ENCODE peak calls at places on chromosome 1, in six cellular contexts. C is mesendoderm, W is fibroblast of lung, X is GM23248, J is neural progenitor cell, B is Karpas-422. P is an unnamed sample.

GRCh38 chr1:148318123-148318899 is 164.8 kb downstream of the PPIAL4G start:
- DNase-seq in C (peak), W (no peak), X (peak), J (peak), B (no peak), P (peak)

GRCh38 chr1:8818325-8818775 is 910 bp upstream of the RERE start:
- DNase-seq in C (no peak), W (peak), X (peak), J (no peak), B (peak), P (no peak)

GRCh38 chr1:1232224-1232800 is at the start of gene B3GALT6:
- DNase-seq in C (no peak), W (no peak), X (no peak), J (no peak), B (no peak), P (no peak)

GRCh38 chr1:206986885-206987284 is 16.6 kb upstream of the FCAMR start:
- DNase-seq in C (no peak), W (no peak), X (no peak), J (no peak), B (no peak), P (no peak)

GRCh38 chr1:27545876-27546275 is 55.9 kb upstream of the WASF2 start:
- DNase-seq in C (no peak), W (no peak), X (peak), J (no peak), B (no peak), P (no peak)

GRCh38 chr1:226100436-226101347 is 38.2 kb downstream of the H3-3A start:
- DNase-seq in C (no peak), W (peak), X (peak), J (peak), B (no peak), P (no peak)

GRCh38 chr1:223810586-223810985 is 35.2 kb downstream of the TP53BP2 start:
- DNase-seq in C (no peak), W (no peak), X (peak), J (no peak), B (no peak), P (no peak)

GRCh38 chr1:46603481-46603857 is 599 bp downstream of the MKNK1 start:
- DNase-seq in C (peak), W (no peak), X (no peak), J (no peak), B (no peak), P (no peak)

GRCh38 chr1:56703747-56704146 is 58.6 kb downstream of the PRKAA2 start:
- DNase-seq in C (no peak), W (no peak), X (no peak), J (no peak), B (no peak), P (no peak)

GRCh38 chr1:209805875-209806760 is at the start of gene IRF6:
- DNase-seq in C (peak), W (peak), X (peak), J (peak), B (peak), P (no peak)

GRCh38 chr1:44592208-44593145 is 81.8 kb downstream of the TMEM53 start:
- DNase-seq in C (peak), W (no peak), X (no peak), J (no peak), B (no peak), P (no peak)

GRCh38 chr1:111736548-111737215 is 2.5 kb downstream of the INKA2 start:
- DNase-seq in C (no peak), W (peak), X (no peak), J (peak), B (no peak), P (no peak)

GRCh38 chr1:17375651-17376050 is 3.7 kb downstream of the PADI6 start:
- DNase-seq in C (no peak), W (no peak), X (no peak), J (no peak), B (no peak), P (no peak)

GRCh38 chr1:41342774-41343355 is 18.4 kb upstream of the FOXO6 start:
- DNase-seq in C (no peak), W (no peak), X (no peak), J (no peak), B (no peak), P (no peak)

GRCh38 chr1:221076467-221076866 is 197.2 kb downstream of the HLX start:
- DNase-seq in C (no peak), W (peak), X (peak), J (no peak), B (no peak), P (no peak)

GRCh38 chr1:111448482-111448917 is 556 bp downstream of the WDR77 start:
- DNase-seq in C (peak), W (no peak), X (peak), J (no peak), B (peak), P (no peak)

GRCh38 chr1:187236676-187237075 is 407.9 kb downstream of the PLA2G4A start:
- DNase-seq in C (no peak), W (no peak), X (no peak), J (no peak), B (no peak), P (no peak)

GRCh38 chr1:172960454-172961208 is 90.1 kb downstream of the TNFSF18 start:
- DNase-seq in C (no peak), W (peak), X (peak), J (no peak), B (no peak), P (no peak)

GRCh38 chr1:228136908-228137307 is 3.2 kb upstream of the GUK1 start:
- DNase-seq in C (no peak), W (no peak), X (no peak), J (no peak), B (no peak), P (no peak)

GRCh38 chr1:200629876-200630514 is 9.4 kb upstream of the KIF14 start:
- DNase-seq in C (no peak), W (no peak), X (no peak), J (no peak), B (no peak), P (no peak)

GRCh38 chr1:89974701-89975470 is 20.0 kb upstream of the ZNF326 start:
- DNase-seq in C (no peak), W (peak), X (peak), J (no peak), B (no peak), P (no peak)

GRCh38 chr1:202282596-202283283 is 59.0 kb downstream of the UBE2T start:
- DNase-seq in C (no peak), W (no peak), X (no peak), J (no peak), B (no peak), P (no peak)

GRCh38 chr1:197736689-197737088 is 38.6 kb downstream of the DENND1B start:
- DNase-seq in C (no peak), W (peak), X (peak), J (no peak), B (no peak), P (no peak)

GRCh38 chr1:17181785-17182464 is 23.0 kb upstream of the PADI1 start:
- DNase-seq in C (no peak), W (no peak), X (no peak), J (no peak), B (no peak), P (no peak)

GRCh38 chr1:213242883-213243282 is 191.8 kb downstream of the RPS6KC1 start:
- DNase-seq in C (no peak), W (no peak), X (no peak), J (no peak), B (no peak), P (no peak)

GRCh38 chr1:230792691-230793462 is 45.7 kb downstream of the CAPN9 start:
- DNase-seq in C (peak), W (peak), X (peak), J (no peak), B (no peak), P (no peak)

GRCh38 chr1:63368131-63368530 is 704 bp downstream of the ALG6 start:
- DNase-seq in C (no peak), W (peak), X (peak), J (no peak), B (peak), P (peak)

GRCh38 chr1:41006942-41007865 is 14.3 kb downstream of the SLFNL1 start:
- DNase-seq in C (no peak), W (no peak), X (peak), J (no peak), B (no peak), P (no peak)

GRCh38 chr1:226560243-226560642 is 11.7 kb downstream of the STUM start:
- DNase-seq in C (no peak), W (no peak), X (no peak), J (no peak), B (no peak), P (no peak)

DNA sequence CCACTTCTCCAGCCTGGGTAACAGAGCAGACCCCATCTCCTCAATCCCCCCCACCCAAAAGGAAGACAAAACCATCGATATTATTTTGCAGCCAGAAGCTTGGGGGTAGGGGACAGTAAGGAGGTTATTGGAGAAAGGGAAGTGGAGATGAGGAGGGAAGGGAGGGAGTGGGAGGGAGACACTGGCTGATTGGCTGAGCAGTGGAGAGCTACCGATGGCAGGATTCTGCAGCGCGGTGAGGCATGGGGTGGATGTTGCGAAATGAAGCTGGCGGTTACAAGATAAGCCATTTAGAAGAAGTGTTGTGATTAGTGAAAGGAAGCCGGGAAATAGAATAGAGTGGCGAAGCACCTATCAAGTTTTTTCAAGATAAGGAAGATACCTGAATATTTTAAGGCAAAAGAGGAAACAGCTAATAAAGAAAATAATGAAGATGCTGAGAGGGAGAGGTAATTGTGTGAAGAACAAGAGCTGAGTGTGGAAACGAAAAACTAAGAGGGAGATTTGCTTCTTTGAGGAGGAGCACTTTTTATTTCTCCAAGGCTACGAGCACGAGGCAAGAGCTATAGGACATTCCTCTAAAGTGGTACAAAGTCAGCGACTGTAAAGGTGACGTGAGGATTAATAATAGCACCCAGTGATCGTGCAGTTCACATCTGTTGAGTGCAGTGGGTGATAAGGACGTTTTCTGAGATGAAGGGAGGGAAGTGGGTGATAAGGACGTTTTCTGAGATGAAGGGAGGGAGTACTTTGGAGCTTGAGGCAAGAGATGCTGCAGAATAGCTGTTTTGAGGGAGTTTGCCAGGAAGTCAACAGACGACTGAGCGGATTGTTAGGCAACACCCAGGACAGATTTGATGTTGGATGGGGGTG is 103.2 kb upstream of the KIF26B start:
- DNase-seq in C (peak), W (peak), X (no peak), J (no peak), B (no peak), P (no peak)
- H3K4me3 ChIP-seq in C (no peak), W (no peak), X (no peak), J (no peak), B (no peak), P (no peak)

DNA sequence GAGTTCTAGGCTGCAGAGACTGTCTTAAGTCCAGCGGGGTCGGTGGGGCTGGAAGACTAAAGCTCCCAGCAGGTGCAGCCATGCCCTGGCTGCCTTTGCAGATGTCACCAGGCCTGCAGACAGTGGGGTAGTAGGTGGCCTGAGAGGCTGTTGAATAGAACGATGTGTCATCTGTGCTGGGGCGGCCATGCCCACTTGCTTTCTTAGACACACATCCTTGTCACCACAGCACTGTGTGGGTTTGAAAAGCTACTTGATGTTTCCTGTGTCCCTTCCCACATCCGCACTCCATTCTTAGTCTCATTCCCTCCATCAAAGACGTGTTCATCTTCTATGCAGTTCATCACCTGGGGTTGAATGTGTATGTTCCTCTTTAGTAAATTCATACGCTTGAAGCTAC is 184.5 kb upstream of the TMEM51 start:
- DNase-seq in C (no peak), W (no peak), X (peak), J (peak), B (no peak), P (peak)
- H3K9ac ChIP-seq in C (no peak), W (no peak), X (peak), J (no peak), B (no peak), P (peak)

DNA sequence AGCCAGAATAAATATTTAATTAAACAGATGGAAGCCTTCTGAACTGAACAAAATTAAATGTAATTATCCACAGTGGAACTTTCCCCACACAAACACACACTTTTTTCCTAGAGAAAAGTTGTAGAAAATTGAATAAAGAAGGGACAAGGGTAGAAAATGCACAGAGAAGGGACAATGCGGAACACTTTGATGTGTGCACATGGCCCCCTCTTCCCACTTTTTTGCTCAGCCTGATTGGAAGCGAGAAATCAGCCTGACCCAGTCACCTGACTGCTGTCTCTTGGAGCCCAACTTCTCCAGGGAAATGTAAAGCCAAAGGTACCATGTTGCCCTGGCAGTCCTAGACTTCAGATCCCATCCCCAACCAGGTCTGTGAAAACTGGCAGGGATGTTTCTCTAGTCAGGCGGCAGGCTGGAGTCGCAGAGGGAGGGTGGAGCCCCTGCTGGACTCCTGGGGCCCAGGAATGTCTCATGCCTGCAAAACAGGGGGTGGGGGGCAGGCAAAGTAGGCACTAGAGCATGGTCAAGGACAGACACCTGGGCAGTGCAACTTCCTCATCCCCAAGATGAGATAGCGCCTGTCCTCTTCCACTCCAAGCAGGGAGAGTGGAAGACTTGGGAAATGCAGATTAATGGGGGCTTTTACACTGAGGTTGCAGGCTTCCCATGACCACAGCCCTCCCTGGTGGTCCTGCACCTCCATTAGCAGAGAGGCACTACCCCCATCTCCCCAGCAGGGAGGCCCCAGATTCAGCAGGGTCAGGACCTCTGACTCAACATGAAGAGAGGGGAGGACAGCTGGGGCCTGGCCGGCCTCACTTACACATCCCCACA is 2.8 kb downstream of the CERS2 start:
- DNase-seq in C (peak), W (peak), X (peak), J (peak), B (no peak), P (no peak)
- H3K4me3 ChIP-seq in C (no peak), W (peak), X (peak), J (peak), B (peak), P (peak)

GRCh38 chr1:93662481-93663190 is 19.0 kb downstream of the BCAR3 start:
- DNase-seq in C (peak), W (no peak), X (peak), J (no peak), B (no peak), P (no peak)
- H3K9ac ChIP-seq in C (no peak), W (no peak), X (peak), J (no peak), B (no peak), P (no peak)

DNA sequence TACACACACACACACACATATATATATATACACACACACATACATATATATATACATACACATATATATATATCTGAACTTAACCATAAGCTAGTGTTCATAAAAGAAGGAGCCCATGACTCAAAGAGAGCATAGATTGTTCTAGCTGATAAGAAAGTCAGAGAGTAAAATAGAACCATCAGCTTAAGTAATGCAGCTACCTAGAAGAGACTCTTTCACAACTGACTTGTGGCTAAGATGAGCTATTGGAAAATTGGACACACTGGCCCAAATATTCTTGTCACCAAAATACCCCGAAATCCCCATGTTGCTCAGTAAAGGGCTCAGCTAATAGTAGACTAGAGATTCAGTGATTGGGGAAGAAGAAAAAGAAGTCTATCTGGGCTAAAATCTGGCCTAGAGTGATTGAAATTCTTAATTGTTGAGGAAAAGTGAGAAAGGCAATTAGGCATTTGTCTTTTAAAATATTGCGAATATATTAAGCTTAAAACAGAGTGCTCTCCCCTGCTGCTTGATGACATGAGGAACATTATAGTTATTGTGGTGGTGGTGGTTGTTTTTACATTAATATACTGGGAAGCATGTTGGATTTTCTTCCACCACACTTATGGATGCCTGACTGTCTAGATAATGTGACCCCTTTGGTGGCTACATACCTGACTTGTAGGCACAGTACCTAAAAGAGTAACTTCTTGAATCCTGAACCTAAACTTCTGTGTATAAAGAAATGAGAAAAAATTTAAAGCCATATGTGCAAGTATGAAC is 6.3 kb downstream of the SLAMF1 start:
- DNase-seq in C (no peak), W (no peak), X (no peak), J (no peak), B (no peak), P (no peak)
- H3K4me3 ChIP-seq in C (no peak), W (no peak), X (no peak), J (no peak), B (no peak), P (no peak)

DNA sequence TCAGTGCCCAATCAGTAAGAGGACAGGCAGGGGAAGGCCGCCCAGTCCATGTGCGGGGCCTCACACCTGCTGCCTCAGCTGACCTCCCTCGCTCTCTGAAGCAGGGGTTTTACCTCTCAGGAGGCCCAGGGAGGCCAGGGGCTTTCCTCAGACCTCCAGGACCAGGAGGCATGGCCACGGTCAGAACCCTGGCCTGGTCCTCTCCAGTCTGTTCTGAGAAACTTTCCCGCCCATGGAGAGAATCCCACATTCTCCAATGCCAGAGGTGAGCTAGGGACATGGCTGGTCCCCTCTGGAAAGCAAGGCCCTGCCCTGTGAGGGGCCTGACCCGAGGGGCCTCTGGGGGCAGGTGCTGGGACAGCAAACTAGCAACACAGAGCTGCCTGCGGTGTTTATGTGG is 68.2 kb downstream of the DMRTB1 start:
- DNase-seq in C (no peak), W (no peak), X (no peak), J (no peak), B (no peak), P (no peak)
- H3K9ac ChIP-seq in C (no peak), W (no peak), X (no peak), J (no peak), B (no peak), P (no peak)

DNA sequence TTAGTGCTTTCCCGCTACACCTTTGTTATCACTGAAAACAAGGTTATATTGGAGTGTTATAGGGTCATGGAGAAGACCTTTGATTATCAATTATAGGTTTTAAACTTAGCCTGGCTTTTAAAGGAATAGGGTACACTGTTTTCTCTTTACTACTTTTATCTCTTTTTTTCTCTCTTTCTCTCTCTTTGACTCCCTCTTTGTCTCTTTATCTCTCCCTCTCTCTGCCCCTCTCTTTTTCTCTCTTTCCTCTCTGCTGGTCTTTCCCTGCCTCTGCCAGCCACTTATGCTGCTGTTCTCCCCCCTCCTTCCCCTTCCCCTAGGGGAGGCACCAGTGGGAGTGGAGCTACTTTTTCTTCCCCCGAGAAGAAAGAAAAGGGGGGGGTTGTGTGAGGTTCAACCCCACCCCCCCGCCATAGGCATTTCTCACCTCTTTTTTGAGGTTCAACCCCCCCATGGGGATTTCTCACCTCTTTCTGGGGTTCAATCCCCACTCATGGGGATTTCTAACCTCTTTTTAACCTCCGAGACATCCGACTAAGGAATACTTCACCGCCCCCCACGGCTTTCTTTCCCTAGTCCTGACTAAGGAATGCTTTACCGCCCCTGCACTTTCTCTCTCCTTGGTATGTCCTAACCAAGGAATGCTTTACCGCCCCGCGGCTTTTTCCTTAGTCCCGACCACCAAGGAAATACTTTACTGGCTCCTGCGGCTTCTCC is 17.2 kb upstream of the ZBTB8B start:
- DNase-seq in C (peak), W (peak), X (peak), J (peak), B (no peak), P (no peak)
- H3K4me3 ChIP-seq in C (no peak), W (no peak), X (peak), J (peak), B (no peak), P (no peak)

GRCh38 chr1:3910049-3910731 is 10.1 kb upstream of the C1orf174 start:
- DNase-seq in C (no peak), W (no peak), X (no peak), J (no peak), B (peak), P (no peak)
- H3K9ac ChIP-seq in C (no peak), W (no peak), X (no peak), J (no peak), B (peak), P (no peak)